ENCODE peak calls at places on chromosomes 6 and 20, in eight cellular contexts. K is heart left ventricle, S is HCT116, Q is uterus, E is H1, C is body of pancreas, O is gastrocnemius medialis, N is esophagus muscularis mucosa. Y is an unnamed sample.

GRCh38 chr20:23356203-23356602 is 5.6 kb downstream of the NXT1 start:
- DNase-seq in K (no peak), S (no peak), Q (no peak), E (peak; percentile 70), C (no peak), O (no peak), N (no peak), Y (peak; percentile 14)

GRCh38 chr6:33008944-33009861 is at the start of gene HLA-DOA:
- DNase-seq in K (no peak), S (peak; percentile 28), Q (no peak), E (peak; percentile 77), C (no peak), O (no peak), N (no peak), Y (peak; percentile 51)

GRCh38 chr20:16556299-16556698 is 16.9 kb downstream of the KIF16B start:
- DNase-seq in K (no peak), S (no peak), Q (no peak), E (no peak), C (no peak), O (no peak), N (no peak), Y (no peak)

GRCh38 chr20:48614593-48615274 is 213.1 kb downstream of the PREX1 start:
- DNase-seq in K (no peak), S (no peak), Q (no peak), E (no peak), C (no peak), O (no peak), N (no peak), Y (no peak)

GRCh38 chr6:133983099-133983939 is 30.3 kb downstream of the TBPL1 start:
- DNase-seq in K (no peak), S (no peak), Q (no peak), E (no peak), C (no peak), O (no peak), N (no peak), Y (no peak)

GRCh38 chr6:74570044-74570443 is 635.8 kb downstream of the COL12A1 start:
- DNase-seq in K (no peak), S (no peak), Q (no peak), E (no peak), C (no peak), O (no peak), N (no peak), Y (no peak)

GRCh38 chr6:81216668-81217067 is 535.8 kb downstream of the TENT5A start:
- DNase-seq in K (no peak), S (no peak), Q (no peak), E (no peak), C (no peak), O (no peak), N (no peak), Y (no peak)

GRCh38 chr20:9301129-9302072 is 213.0 kb upstream of the LAMP5 start:
- DNase-seq in K (peak; percentile 18), S (peak; percentile 6), Q (no peak), E (no peak), C (no peak), O (no peak), N (no peak), Y (peak; percentile 28)

GRCh38 chr6:30357678-30358339 is 12.9 kb downstream of the RPP21 start:
- DNase-seq in K (peak; percentile 20), S (peak; percentile 71), Q (peak; percentile 61), E (peak; percentile 71), C (peak; percentile 35), O (no peak), N (no peak), Y (peak; percentile 73)

GRCh38 chr6:14811760-14812428 is 434.0 kb upstream of the JARID2 start:
- DNase-seq in K (no peak), S (no peak), Q (no peak), E (no peak), C (no peak), O (no peak), N (no peak), Y (no peak)

GRCh38 chr6:158854214-158855101 is 35.3 kb upstream of the EZR start:
- DNase-seq in K (no peak), S (no peak), Q (no peak), E (no peak), C (no peak), O (no peak), N (no peak), Y (no peak)

GRCh38 chr6:47785187-47785586 is 3.4 kb downstream of the OPN5 start:
- DNase-seq in K (no peak), S (no peak), Q (no peak), E (no peak), C (no peak), O (no peak), N (no peak), Y (no peak)

GRCh38 chr6:4661391-4661790 is 114.8 kb upstream of the CDYL start:
- DNase-seq in K (no peak), S (no peak), Q (no peak), E (peak; percentile 44), C (no peak), O (no peak), N (no peak), Y (no peak)

GRCh38 chr20:21395666-21396044 is 1.7 kb downstream of the NKX2-4 start:
- DNase-seq in K (no peak), S (no peak), Q (no peak), E (no peak), C (no peak), O (no peak), N (no peak), Y (peak; percentile 16)

GRCh38 chr20:48849779-48850178 is 22.0 kb upstream of the PREX1 start:
- DNase-seq in K (no peak), S (no peak), Q (no peak), E (no peak), C (no peak), O (no peak), N (no peak), Y (no peak)

GRCh38 chr6:52925919-52926792 is 16.7 kb upstream of the GSTA3 start:
- DNase-seq in K (no peak), S (no peak), Q (no peak), E (no peak), C (no peak), O (no peak), N (peak; percentile 45), Y (no peak)

GRCh38 chr6:52929321-52930164 is 20.0 kb upstream of the GSTA3 start:
- DNase-seq in K (no peak), S (peak; percentile 22), Q (no peak), E (no peak), C (peak; percentile 36), O (no peak), N (peak; percentile 74), Y (peak; percentile 32)

GRCh38 chr6:52933778-52934177 is 24.3 kb upstream of the GSTA3 start:
- DNase-seq in K (no peak), S (no peak), Q (no peak), E (no peak), C (no peak), O (no peak), N (peak; percentile 74), Y (no peak)

GRCh38 chr6:52931351-52931750 is 21.9 kb upstream of the GSTA3 start:
- DNase-seq in K (no peak), S (no peak), Q (no peak), E (no peak), C (no peak), O (no peak), N (peak; percentile 77), Y (no peak)
- TF ChIP-seq POLR2A in K (no peak), S (no peak), Q (no peak), E (no peak), C (no peak), O (no peak), N (no peak), Y (no peak)

GRCh38 chr6:114435985-114436384 is 93.2 kb upstream of the HS3ST5 start:
- DNase-seq in K (no peak), S (no peak), Q (no peak), E (no peak), C (no peak), O (no peak), N (no peak), Y (no peak)

GRCh38 chr6:114437229-114437628 is 94.4 kb upstream of the HS3ST5 start:
- DNase-seq in K (no peak), S (no peak), Q (no peak), E (no peak), C (no peak), O (no peak), N (no peak), Y (no peak)

GRCh38 chr6:114430534-114431124 is 87.8 kb upstream of the HS3ST5 start:
- DNase-seq in K (no peak), S (no peak), Q (no peak), E (no peak), C (no peak), O (no peak), N (no peak), Y (no peak)

DNA sequence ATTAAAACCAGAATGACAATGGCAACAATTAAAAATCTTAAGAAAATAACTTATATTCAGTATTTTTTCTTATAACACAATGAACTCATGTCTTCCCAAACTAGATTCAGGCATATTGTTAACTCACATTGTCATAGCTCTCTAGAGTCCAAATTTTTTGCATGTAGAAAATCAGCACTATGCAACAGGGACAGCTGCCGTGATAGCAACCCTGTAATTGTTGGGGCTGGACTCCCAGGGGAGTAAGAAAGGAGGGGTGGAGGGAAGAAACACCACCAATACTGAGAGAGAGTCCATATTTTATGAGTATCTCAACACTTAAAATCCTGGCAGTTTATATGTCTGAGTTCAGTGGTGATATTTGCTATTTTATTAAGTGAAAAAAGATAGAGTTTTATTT is 89.6 kb upstream of the HS3ST5 start:
- DNase-seq in K (no peak), S (no peak), Q (no peak), E (no peak), C (no peak), O (no peak), N (no peak), Y (no peak)
- H3K4me1 ChIP-seq in K (no peaks in the 10 kb centered on the region), S (no peaks in the 10 kb centered on the region), Q (no peaks in the 10 kb centered on the region), E (peaks cover 27% of the 10 kb centered on the region), C (no peaks in the 10 kb centered on the region), O (no peaks in the 10 kb centered on the region), N (no peaks in the 10 kb centered on the region), Y (no peaks in the 10 kb centered on the region)

DNA sequence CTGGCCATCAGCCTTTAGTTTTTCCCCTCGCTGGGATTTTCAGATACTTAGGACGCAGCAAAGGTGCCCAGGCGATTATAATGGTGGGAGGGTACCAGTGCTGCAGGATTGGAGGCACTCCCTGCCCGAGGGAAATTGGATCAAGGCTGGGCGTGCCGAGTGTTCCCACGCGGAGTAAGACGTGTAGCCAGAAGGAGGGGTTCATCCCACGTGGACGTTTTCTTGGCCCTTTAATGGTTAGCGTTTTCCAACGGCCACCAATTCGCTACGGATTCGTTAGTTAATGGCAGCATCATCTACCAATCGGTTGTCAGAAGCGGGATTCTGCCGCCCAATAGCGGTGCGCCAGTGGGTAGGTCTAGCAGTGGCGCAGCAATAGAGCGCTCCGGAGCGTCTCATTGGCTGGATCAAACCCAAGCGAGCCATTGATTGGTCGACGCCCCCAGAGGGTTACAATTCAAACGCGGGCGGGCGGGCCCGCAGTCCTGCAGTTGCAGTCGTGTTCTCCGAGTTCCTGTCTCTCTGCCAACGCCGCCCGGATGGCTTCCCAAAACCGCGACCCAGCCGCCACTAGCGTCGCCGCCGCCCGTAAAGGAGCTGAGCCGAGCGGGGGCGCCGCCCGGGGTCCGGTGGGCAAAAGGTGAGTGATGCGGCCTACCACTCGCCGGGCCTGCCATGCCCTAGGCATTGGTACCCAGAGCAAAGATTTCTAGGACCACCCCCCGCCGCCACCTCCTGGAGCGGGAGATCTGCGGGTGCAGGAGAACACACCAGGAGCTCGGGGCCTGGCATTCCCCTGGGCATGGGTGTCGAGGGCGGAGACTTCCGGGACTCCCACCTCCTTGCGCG is at the start of gene UBE2C:
- DNase-seq in K (peak; percentile 98), S (peak; percentile 100), Q (peak; percentile 97), E (peak; percentile 96), C (peak; percentile 98), O (peak; percentile 99), N (peak; percentile 99), Y (peak; percentile 99)
- TF ChIP-seq POLR2A in K (peak; percentile 20), S (peak; percentile 26), Q (no peak), E (peak; percentile 64), C (peak; percentile 19), O (peak; percentile 22), N (no peak), Y (no peak)

GRCh38 chr20:19779634-19780033 is 21.6 kb downstream of the RIN2 start:
- DNase-seq in K (no peak), S (no peak), Q (no peak), E (no peak), C (no peak), O (no peak), N (no peak), Y (no peak)
- H3K4me1 ChIP-seq in K (peaks cover 46% of the 10 kb centered on the region), S (peaks cover 8% of the 10 kb centered on the region), Q (no peaks in the 10 kb centered on the region), E (no peaks in the 10 kb centered on the region), C (peaks cover 21% of the 10 kb centered on the region), O (peaks cover 74% of the 10 kb centered on the region), N (peaks cover 55% of the 10 kb centered on the region), Y (peaks cover 2% of the 10 kb centered on the region)